ENCODE peak calls at places on chromosomes 11 and 22, in seven cellular contexts. T is HCT116, H is A549, S is psoas muscle, Q is pancreas, W is lung, U is coronary artery. M is an unnamed sample.

GRCh38 chr11:27718346-27718852 is 18.1 kb upstream of the BDNF start:
- DNase-seq in T (peak), H (peak), S (no peak), Q (peak), W (no peak), U (no peak), M (no peak)

GRCh38 chr11:8652140-8652539 is 30.3 kb downstream of the TRIM66 start:
- DNase-seq in T (no peak), H (peak), S (no peak), Q (no peak), W (no peak), U (no peak), M (peak)

GRCh38 chr22:32005453-32005852 is 37.6 kb upstream of the SLC5A1 start:
- DNase-seq in T (no peak), H (peak), S (no peak), Q (no peak), W (no peak), U (no peak), M (no peak)

GRCh38 chr11:77127969-77128691 is at the start of gene MYO7A:
- DNase-seq in T (no peak), H (no peak), S (peak), Q (peak), W (no peak), U (peak), M (peak)

GRCh38 chr11:32902089-32902665 is 9.6 kb downstream of the QSER1 start:
- DNase-seq in T (no peak), H (no peak), S (no peak), Q (no peak), W (peak), U (no peak), M (no peak)

GRCh38 chr22:35409783-35410662 is 10.1 kb downstream of the MCM5 start:
- DNase-seq in T (no peak), H (no peak), S (no peak), Q (no peak), W (peak), U (no peak), M (no peak)

GRCh38 chr11:8812438-8812837 is 98.6 kb upstream of the AKIP1 start:
- DNase-seq in T (no peak), H (peak), S (peak), Q (peak), W (peak), U (no peak), M (peak)

GRCh38 chr11:110130642-110131238 is 37.5 kb downstream of the ZC3H12C start:
- DNase-seq in T (no peak), H (no peak), S (no peak), Q (no peak), W (no peak), U (no peak), M (no peak)

GRCh38 chr11:102279641-102280170 is 37.6 kb upstream of the BIRC3 start:
- DNase-seq in T (no peak), H (peak), S (no peak), Q (no peak), W (no peak), U (no peak), M (peak)

GRCh38 chr22:29716814-29717213 is 3.0 kb upstream of the CABP7 start:
- DNase-seq in T (peak), H (peak), S (peak), Q (peak), W (peak), U (no peak), M (peak)

GRCh38 chr11:128689946-128690745 is 3.7 kb upstream of the FLI1 start:
- DNase-seq in T (no peak), H (no peak), S (no peak), Q (no peak), W (no peak), U (no peak), M (no peak)

GRCh38 chr11:70159612-70160570 is 43.2 kb upstream of the FADD start:
- DNase-seq in T (peak), H (peak), S (no peak), Q (no peak), W (no peak), U (peak), M (peak)

GRCh38 chr11:217704-218103 is 10.2 kb downstream of the RIC8A start:
- DNase-seq in T (no peak), H (no peak), S (no peak), Q (no peak), W (no peak), U (no peak), M (no peak)

GRCh38 chr11:111977141-111978027 is 40.2 kb downstream of the DIXDC1 start:
- DNase-seq in T (no peak), H (no peak), S (peak), Q (peak), W (peak), U (peak), M (peak)

GRCh38 chr11:105211806-105212531 is 72.4 kb upstream of the CARD18 start:
- DNase-seq in T (no peak), H (no peak), S (no peak), Q (no peak), W (no peak), U (no peak), M (no peak)

GRCh38 chr22:17098379-17098819 is 13.6 kb downstream of the IL17RA start:
- DNase-seq in T (no peak), H (no peak), S (no peak), Q (no peak), W (no peak), U (no peak), M (no peak)

GRCh38 chr22:30250713-30251267 is 4.2 kb upstream of the LIF start:
- DNase-seq in T (no peak), H (peak), S (no peak), Q (no peak), W (no peak), U (no peak), M (no peak)

GRCh38 chr11:68810164-68810563 is 31.6 kb downstream of the CPT1A start:
- DNase-seq in T (no peak), H (no peak), S (peak), Q (peak), W (no peak), U (no peak), M (no peak)

GRCh38 chr11:77560605-77561004 is 29.1 kb upstream of the AQP11 start:
- DNase-seq in T (peak), H (peak), S (no peak), Q (no peak), W (peak), U (no peak), M (no peak)

GRCh38 chr11:75766449-75767227 is 1.9 kb upstream of the DGAT2 start:
- DNase-seq in T (no peak), H (no peak), S (no peak), Q (no peak), W (no peak), U (no peak), M (no peak)

GRCh38 chr11:103594283-103594682 is 442.2 kb upstream of the DDI1 start:
- DNase-seq in T (no peak), H (no peak), S (no peak), Q (no peak), W (no peak), U (no peak), M (no peak)

GRCh38 chr22:44108806-44109385 is 71.8 kb upstream of the PARVG start:
- DNase-seq in T (no peak), H (no peak), S (peak), Q (no peak), W (no peak), U (no peak), M (no peak)

GRCh38 chr11:79092791-79093313 is 348.0 kb downstream of the TENM4 start:
- DNase-seq in T (peak), H (peak), S (no peak), Q (peak), W (peak), U (no peak), M (no peak)

GRCh38 chr11:27693398-27693797 is 6.9 kb downstream of the BDNF start:
- DNase-seq in T (no peak), H (no peak), S (no peak), Q (no peak), W (no peak), U (no peak), M (no peak)

GRCh38 chr22:46585340-46586122 is 34.7 kb upstream of the GRAMD4 start:
- DNase-seq in T (no peak), H (no peak), S (peak), Q (no peak), W (no peak), U (no peak), M (no peak)

GRCh38 chr11:134691985-134692384 is 279.9 kb upstream of the B3GAT1 start:
- DNase-seq in T (no peak), H (no peak), S (no peak), Q (no peak), W (no peak), U (no peak), M (no peak)

GRCh38 chr11:20160425-20161229 is at the start of gene DBX1:
- DNase-seq in T (no peak), H (no peak), S (no peak), Q (no peak), W (no peak), U (no peak), M (no peak)

GRCh38 chr22:37186228-37186996 is 1.6 kb downstream of the C1QTNF6 start:
- DNase-seq in T (peak), H (peak), S (peak), Q (no peak), W (peak), U (no peak), M (peak)

GRCh38 chr11:75301602-75302345 is 49.7 kb downstream of the ARRB1 start:
- DNase-seq in T (no peak), H (no peak), S (peak), Q (peak), W (no peak), U (no peak), M (no peak)

GRCh38 chr11:95919514-95919913 is 4.4 kb downstream of the MTMR2 start:
- DNase-seq in T (no peak), H (no peak), S (no peak), Q (no peak), W (no peak), U (no peak), M (no peak)

GRCh38 chr22:30324008-30324730 is 2.6 kb downstream of the TBC1D10A start:
- DNase-seq in T (no peak), H (no peak), S (peak), Q (no peak), W (no peak), U (no peak), M (no peak)

GRCh38 chr11:70433966-70434812 is 35.9 kb downstream of the CTTN start:
- DNase-seq in T (no peak), H (no peak), S (peak), Q (no peak), W (no peak), U (no peak), M (no peak)

GRCh38 chr22:40204331-40205116 is 26.8 kb downstream of the TNRC6B start:
- DNase-seq in T (no peak), H (no peak), S (no peak), Q (no peak), W (no peak), U (no peak), M (peak)

GRCh38 chr11:108551653-108552462 is 41.7 kb downstream of the EXPH5 start:
- DNase-seq in T (peak), H (no peak), S (no peak), Q (no peak), W (no peak), U (no peak), M (no peak)

GRCh38 chr22:19527861-19528417 is 3.7 kb upstream of the CLDN5 start:
- DNase-seq in T (no peak), H (no peak), S (no peak), Q (no peak), W (no peak), U (no peak), M (no peak)

GRCh38 chr11:24496728-24497396 is at the start of gene LUZP2:
- DNase-seq in T (no peak), H (no peak), S (peak), Q (peak), W (no peak), U (no peak), M (no peak)

GRCh38 chr22:33467067-33467466 is 408.9 kb upstream of the SYN3 start:
- DNase-seq in T (no peak), H (no peak), S (no peak), Q (no peak), W (no peak), U (no peak), M (no peak)

GRCh38 chr22:46366801-46367706 is 31.5 kb downstream of the TRMU start:
- DNase-seq in T (no peak), H (no peak), S (peak), Q (peak), W (no peak), U (no peak), M (no peak)

GRCh38 chr22:47221840-47222615 is 459.6 kb downstream of the TBC1D22A start:
- DNase-seq in T (no peak), H (no peak), S (peak), Q (no peak), W (peak), U (no peak), M (no peak)

DNA sequence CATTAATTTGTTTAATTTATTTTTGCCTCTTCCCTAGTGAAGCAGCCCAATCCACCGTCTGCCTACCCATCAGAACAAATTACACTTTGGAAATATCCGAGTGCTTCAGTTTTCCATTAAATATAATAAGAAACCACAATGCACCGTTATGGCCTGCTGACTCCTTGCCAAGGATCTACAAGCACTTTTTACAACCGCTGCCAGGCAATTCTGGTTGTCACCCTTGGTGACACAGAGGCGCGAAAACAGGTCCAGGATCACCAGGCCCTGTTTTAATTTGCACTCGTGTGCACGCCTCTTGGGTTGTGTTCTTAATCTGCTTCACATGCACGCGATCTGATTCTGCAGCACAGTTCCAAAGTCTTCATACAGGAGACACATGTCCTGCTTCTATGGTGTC is 43.9 kb downstream of the KIRREL3 start:
- DNase-seq in T (no peak), H (no peak), S (no peak), Q (no peak), W (no peak), U (no peak), M (no peak)
- H3K4me3 ChIP-seq in T (no peak), H (no peak), S (no peak), Q (no peak), W (no peak), U (no peak), M (no peak)

GRCh38 chr11:44968510-44968909 is 17.8 kb upstream of the TP53I11 start:
- DNase-seq in T (no peak), H (no peak), S (no peak), Q (no peak), W (no peak), U (no peak), M (no peak)

GRCh38 chr11:44971185-44971584 is 20.5 kb upstream of the TP53I11 start:
- DNase-seq in T (no peak), H (no peak), S (no peak), Q (no peak), W (no peak), U (no peak), M (no peak)

GRCh38 chr11:44970293-44970692 is 19.6 kb upstream of the TP53I11 start:
- DNase-seq in T (no peak), H (no peak), S (no peak), Q (no peak), W (no peak), U (no peak), M (no peak)

GRCh38 chr11:44969853-44970252 is 19.2 kb upstream of the TP53I11 start:
- DNase-seq in T (no peak), H (no peak), S (no peak), Q (no peak), W (no peak), U (no peak), M (no peak)

GRCh38 chr11:44967930-44968496 is 17.3 kb upstream of the TP53I11 start:
- DNase-seq in T (no peak), H (no peak), S (no peak), Q (no peak), W (no peak), U (no peak), M (no peak)
- H3K4me3 ChIP-seq in T (no peak), H (no peak), S (no peak), Q (no peak), W (no peak), U (no peak), M (no peak)

DNA sequence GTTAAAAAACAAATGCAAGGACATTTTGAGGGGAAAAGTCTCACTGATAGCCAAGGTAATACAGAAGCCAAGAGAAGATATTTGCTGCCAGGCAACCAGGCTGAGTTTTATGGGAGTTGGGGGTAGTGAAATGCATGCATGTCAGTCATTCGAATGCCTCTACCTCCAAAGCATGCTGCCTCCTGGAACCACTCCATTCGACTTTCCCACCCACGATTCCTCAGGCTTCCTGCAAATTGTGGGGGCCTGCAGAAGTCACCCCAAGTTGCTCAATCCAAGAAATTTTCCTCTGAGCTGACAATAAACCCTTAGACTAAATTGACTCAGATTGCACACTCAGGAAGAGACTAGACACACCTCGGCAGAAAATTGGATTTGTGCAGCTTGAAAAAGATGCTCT is 73.6 kb upstream of the GRK3 start:
- DNase-seq in T (no peak), H (no peak), S (no peak), Q (no peak), W (no peak), U (no peak), M (no peak)
- H3K4me3 ChIP-seq in T (no peak), H (no peak), S (no peak), Q (no peak), W (no peak), U (no peak), M (no peak)

GRCh38 chr22:26671317-26672059 is 14.1 kb downstream of the MIAT start:
- DNase-seq in T (no peak), H (no peak), S (peak), Q (peak), W (no peak), U (no peak), M (peak)
- H3K4me3 ChIP-seq in T (no peak), H (no peak), S (no peak), Q (no peak), W (no peak), U (no peak), M (no peak)

DNA sequence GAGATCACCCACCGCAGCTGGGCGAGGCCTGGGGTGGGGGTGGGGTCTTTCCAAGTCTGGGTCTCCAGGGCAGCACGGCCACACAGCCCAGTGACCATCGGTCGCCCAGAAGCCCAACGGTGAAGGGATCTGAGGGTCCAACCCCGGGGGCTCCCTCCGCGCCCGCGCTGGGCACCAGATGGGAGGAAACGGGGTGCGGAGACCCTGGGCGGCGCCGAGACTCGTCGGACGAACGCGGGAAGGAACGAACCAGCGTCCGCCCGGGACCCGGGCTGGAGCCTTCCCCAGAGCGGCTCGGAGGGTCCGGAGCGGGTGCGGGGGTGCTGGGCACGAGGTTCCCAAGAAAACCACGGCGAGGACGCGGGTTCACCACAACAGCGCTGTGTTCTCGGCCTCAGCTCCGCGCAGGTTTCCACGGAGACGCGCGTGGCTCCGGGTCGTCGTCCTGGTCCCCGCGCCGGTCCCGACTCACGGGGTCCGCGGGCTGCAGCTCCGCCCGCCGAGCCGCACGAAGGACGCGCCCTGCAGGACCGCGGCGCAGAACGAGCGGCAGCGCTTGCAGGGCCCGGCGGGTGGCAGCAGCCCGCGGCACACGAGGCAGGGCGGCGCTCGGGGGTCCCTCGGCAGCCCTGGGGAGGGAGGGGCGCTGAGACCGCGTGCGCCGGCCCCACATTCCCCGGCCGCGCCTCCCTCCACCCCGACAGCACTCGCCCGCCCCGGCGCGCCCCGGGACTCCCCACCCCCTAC is 2.3 kb upstream of the IL17REL start:
- DNase-seq in T (no peak), H (no peak), S (no peak), Q (no peak), W (no peak), U (no peak), M (no peak)
- H3K4me3 ChIP-seq in T (no peak), H (no peak), S (no peak), Q (no peak), W (no peak), U (peak), M (no peak)

GRCh38 chr11:46616551-46617450 is at the start of gene HARBI1:
- DNase-seq in T (peak), H (peak), S (peak), Q (peak), W (peak), U (peak), M (peak)

GRCh38 chr11:46617451-46618314 is at the start of gene ATG13:
- DNase-seq in T (peak), H (peak), S (peak), Q (peak), W (peak), U (peak), M (peak)

GRCh38 chr11:46615756-46616155 is 1.3 kb downstream of the HARBI1 start:
- DNase-seq in T (no peak), H (no peak), S (no peak), Q (no peak), W (no peak), U (no peak), M (no peak)

DNA sequence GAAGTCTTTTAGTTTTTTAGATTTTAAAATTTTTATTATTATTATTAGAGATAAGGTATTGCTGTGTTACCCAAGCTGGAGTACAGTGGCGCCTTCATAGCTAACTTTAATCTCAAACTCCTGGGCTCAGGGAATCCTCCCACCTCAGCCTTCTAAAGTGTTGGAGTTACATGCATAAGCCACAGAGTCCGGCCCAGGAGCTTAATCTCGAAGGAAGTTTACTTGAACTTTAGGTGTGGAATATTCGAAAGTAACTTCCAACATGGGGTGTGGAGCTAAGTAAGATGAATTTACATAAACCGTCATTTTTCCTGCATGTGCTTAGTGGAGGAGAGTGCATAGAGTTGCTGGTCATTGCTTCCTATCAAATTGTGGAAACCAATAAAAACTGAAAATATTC is 1.4 kb downstream of the ATG13 start:
- DNase-seq in T (no peak), H (no peak), S (no peak), Q (no peak), W (no peak), U (no peak), M (no peak)
- H3K4me3 ChIP-seq in T (peak), H (peak), S (peak), Q (no peak), W (no peak), U (peak), M (no peak)